ENCODE peak calls at places on chromosomes 6 and 20, in six cellular contexts. Y is GM10248; V is stimulated activated naive B cell treated with anti-CD40 and anti-IgM and Interleukin-4, amounts not matched to agents 10 μg/mL and 1 μg/mL and 100 μg/mL, for 72 hours; X is NCI-H2171 treated with DMSO at 0.1 percent for 48 hours; Z is left cardiac atrium; J is nephron progenitor cell. T is an unnamed sample.

GRCh38 chr20:16459019-16459700 is 114.1 kb downstream of the KIF16B start:
- DNase-seq in Y (no peak), V (no peak), X (no peak), Z (peak; percentile 39), J (no peak), T (no peak)

GRCh38 chr6:136326038-136326561 is 36.5 kb upstream of the BCLAF1 start:
- DNase-seq in Y (no peak), V (no peak), X (peak; percentile 61), Z (no peak), J (no peak), T (no peak)

GRCh38 chr6:29627762-29628418 is 5.1 kb downstream of the GABBR1 start:
- DNase-seq in Y (peak; percentile 64), V (peak; percentile 26), X (peak; percentile 49), Z (peak; percentile 88), J (peak; percentile 80), T (peak; percentile 94)

GRCh38 chr6:79570802-79571367 is 33.7 kb upstream of the LCA5 start:
- DNase-seq in Y (peak; percentile 33), V (no peak), X (peak; percentile 81), Z (no peak), J (no peak), T (no peak)

GRCh38 chr20:58891686-58892125 is 39.2 kb downstream of the GNAS start:
- DNase-seq in Y (peak; percentile 28), V (no peak), X (peak; percentile 72), Z (peak; percentile 63), J (peak; percentile 67), T (peak; percentile 47)

GRCh38 chr6:55729665-55730064 is 145.7 kb downstream of the BMP5 start:
- DNase-seq in Y (no peak), V (no peak), X (no peak), Z (no peak), J (no peak), T (no peak)

GRCh38 chr20:36315545-36316351 is 9.6 kb downstream of the DLGAP4 start:
- DNase-seq in Y (no peak), V (no peak), X (no peak), Z (no peak), J (no peak), T (peak; percentile 24)

GRCh38 chr6:54114991-54115390 is 3.7 kb downstream of the MLIP start:
- DNase-seq in Y (no peak), V (no peak), X (no peak), Z (no peak), J (no peak), T (no peak)

GRCh38 chr6:144955392-144955791 is 670.3 kb downstream of the UTRN start:
- DNase-seq in Y (no peak), V (no peak), X (no peak), Z (no peak), J (no peak), T (no peak)

GRCh38 chr6:62371395-62371794 is 85.4 kb upstream of the KHDRBS2 start:
- DNase-seq in Y (no peak), V (no peak), X (no peak), Z (no peak), J (no peak), T (no peak)

GRCh38 chr6:69796081-69796626 is 656 bp downstream of the LMBRD1 start:
- DNase-seq in Y (peak; percentile 27), V (peak; percentile 39), X (peak; percentile 92), Z (no peak), J (no peak), T (peak; percentile 77)

GRCh38 chr6:25959890-25960531 is 2.6 kb upstream of the TRIM38 start:
- DNase-seq in Y (no peak), V (no peak), X (no peak), Z (no peak), J (no peak), T (no peak)

GRCh38 chr6:157840776-157841175 is 17.7 kb downstream of the SNX9 start:
- DNase-seq in Y (no peak), V (no peak), X (no peak), Z (no peak), J (no peak), T (no peak)

GRCh38 chr6:63567966-63568365 is 4.3 kb upstream of the LOC128125822 start:
- DNase-seq in Y (no peak), V (no peak), X (no peak), Z (no peak), J (no peak), T (no peak)

GRCh38 chr6:49269190-49269589 is 193.9 kb downstream of the MMUT start:
- DNase-seq in Y (no peak), V (no peak), X (no peak), Z (no peak), J (no peak), T (no peak)

GRCh38 chr20:58524814-58525213 is 9.6 kb upstream of the APCDD1L start:
- DNase-seq in Y (no peak), V (no peak), X (no peak), Z (no peak), J (no peak), T (peak; percentile 8)

GRCh38 chr6:122033564-122034181 is 365.8 kb upstream of the HSF2 start:
- DNase-seq in Y (peak; percentile 15), V (no peak), X (peak; percentile 69), Z (no peak), J (peak; percentile 11), T (peak; percentile 33)

GRCh38 chr20:56995157-56995556 is 271.3 kb downstream of the BMP7 start:
- DNase-seq in Y (no peak), V (no peak), X (no peak), Z (no peak), J (no peak), T (no peak)

GRCh38 chr20:5570442-5570841 is 179.8 kb upstream of the SHLD1 start:
- DNase-seq in Y (no peak), V (no peak), X (no peak), Z (no peak), J (no peak), T (no peak)

GRCh38 chr20:21174425-21175239 is 48.8 kb downstream of the KIZ start:
- DNase-seq in Y (no peak), V (no peak), X (no peak), Z (no peak), J (no peak), T (no peak)

GRCh38 chr6:16539086-16539931 is 222.0 kb downstream of the ATXN1 start:
- DNase-seq in Y (no peak), V (no peak), X (no peak), Z (no peak), J (no peak), T (no peak)

GRCh38 chr20:51128198-51128597 is 105.3 kb upstream of the KCNG1 start:
- DNase-seq in Y (no peak), V (peak; percentile 54), X (no peak), Z (no peak), J (no peak), T (peak; percentile 9)

GRCh38 chr20:63320041-63320511 is 27.1 kb downstream of the COL20A1 start:
- DNase-seq in Y (no peak), V (no peak), X (no peak), Z (peak; percentile 14), J (no peak), T (no peak)

GRCh38 chr6:145332001-145332400 is 403.3 kb downstream of the EPM2A start:
- DNase-seq in Y (no peak), V (no peak), X (no peak), Z (no peak), J (no peak), T (no peak)

GRCh38 chr20:23200914-23201313 is 114.8 kb upstream of the CD93 start:
- DNase-seq in Y (peak; percentile 27), V (peak; percentile 4), X (peak; percentile 10), Z (peak; percentile 28), J (peak; percentile 35), T (peak; percentile 84)

GRCh38 chr6:35199866-35200265 is 13.9 kb upstream of the SCUBE3 start:
- DNase-seq in Y (no peak), V (no peak), X (no peak), Z (no peak), J (no peak), T (no peak)

GRCh38 chr6:156595481-156595880 is 181.7 kb upstream of the ARID1B start:
- DNase-seq in Y (no peak), V (no peak), X (no peak), Z (no peak), J (no peak), T (no peak)

GRCh38 chr6:14903176-14904088 is 342.4 kb upstream of the JARID2 start:
- DNase-seq in Y (no peak), V (no peak), X (peak; percentile 75), Z (no peak), J (no peak), T (no peak)

GRCh38 chr6:119328866-119329806 is 20.4 kb downstream of the MAN1A1 start:
- DNase-seq in Y (no peak), V (no peak), X (no peak), Z (no peak), J (no peak), T (no peak)

GRCh38 chr6:87731818-87732661 is 30.0 kb upstream of the AKIRIN2 start:
- DNase-seq in Y (peak; percentile 50), V (no peak), X (peak; percentile 93), Z (peak; percentile 94), J (no peak), T (no peak)

GRCh38 chr20:58553841-58554240 is 38.6 kb upstream of the APCDD1L start:
- DNase-seq in Y (no peak), V (no peak), X (no peak), Z (no peak), J (no peak), T (peak; percentile 16)

GRCh38 chr6:170089937-170090335 is 200.9 kb downstream of the DLL1 start:
- DNase-seq in Y (no peak), V (peak; percentile 54), X (no peak), Z (peak; percentile 24), J (no peak), T (no peak)

GRCh38 chr6:159595173-159595572 is 97.9 kb downstream of the SOD2 start:
- DNase-seq in Y (no peak), V (no peak), X (no peak), Z (no peak), J (no peak), T (no peak)

GRCh38 chr6:44133003-44133931 is 5.9 kb downstream of the TMEM63B start:
- DNase-seq in Y (no peak), V (no peak), X (peak; percentile 89), Z (peak; percentile 48), J (peak; percentile 42), T (peak; percentile 59)

GRCh38 chr6:106747139-106747538 is 117.8 kb downstream of the QRSL1 start:
- DNase-seq in Y (no peak), V (no peak), X (no peak), Z (no peak), J (no peak), T (no peak)

T was measured in H9.